ENCODE peak calls at places on chromosome 15, in eight cellular contexts. I is CD4-positive, alpha-beta memory T cell; A is pancreas; K is GM12878; S is uterus; X is neuronal stem cell; V is adrenal gland; W is mammary epithelial cell. R is an unnamed sample. For H3K4me1, the result is how much of the 10 kb centered on the place peaks cover.

GRCh38 chr15:77032052-77032646 is 37.2 kb downstream of the PSTPIP1 start:
- DNase-seq in I (no peak), A (peak), K (no peak), S (peak), X (no peak), V (peak), W (no peak), R (no peak)

GRCh38 chr15:73284073-73284472 is 84.7 kb downstream of the HCN4 start:
- DNase-seq in I (no peak), A (no peak), K (no peak), S (no peak), X (no peak), V (no peak), W (no peak), R (no peak)

GRCh38 chr15:52780172-52780980 is 9.8 kb downstream of the ONECUT1 start:
- DNase-seq in I (peak), A (peak), K (peak), S (no peak), X (peak), V (peak), W (peak), R (peak)

GRCh38 chr15:93152264-93152884 is 63.4 kb upstream of the RGMA start:
- DNase-seq in I (peak), A (no peak), K (no peak), S (no peak), X (no peak), V (no peak), W (no peak), R (no peak)

GRCh38 chr15:75104804-75105557 is 81.6 kb downstream of the PPCDC start:
- DNase-seq in I (peak), A (no peak), K (peak), S (no peak), X (no peak), V (peak), W (peak), R (peak)

GRCh38 chr15:63369296-63369695 is 12.3 kb downstream of the CA12 start:
- DNase-seq in I (no peak), A (no peak), K (no peak), S (no peak), X (no peak), V (no peak), W (peak), R (no peak)

GRCh38 chr15:96334705-96335428 is 4.4 kb downstream of the NR2F2 start:
- DNase-seq in I (no peak), A (no peak), K (no peak), S (no peak), X (no peak), V (peak), W (no peak), R (peak)

GRCh38 chr15:60933914-60934885 is 294.9 kb downstream of the RORA start:
- DNase-seq in I (peak), A (no peak), K (no peak), S (no peak), X (no peak), V (no peak), W (peak), R (no peak)

GRCh38 chr15:88898736-88899135 is 3.4 kb upstream of the HAPLN3 start:
- DNase-seq in I (no peak), A (no peak), K (no peak), S (no peak), X (no peak), V (no peak), W (no peak), R (no peak)

GRCh38 chr15:64566629-64567427 is 106.5 kb downstream of the ZNF609 start:
- DNase-seq in I (no peak), A (no peak), K (no peak), S (no peak), X (no peak), V (no peak), W (no peak), R (no peak)

GRCh38 chr15:61527836-61528589 is 298.9 kb upstream of the RORA start:
- DNase-seq in I (no peak), A (no peak), K (peak), S (no peak), X (no peak), V (no peak), W (peak), R (no peak)

GRCh38 chr15:60546764-60547163 is 67.8 kb upstream of the ICE2 start:
- DNase-seq in I (peak), A (no peak), K (no peak), S (no peak), X (no peak), V (no peak), W (no peak), R (no peak)

GRCh38 chr15:81239190-81239589 is 42.5 kb downstream of the IL16 start:
- DNase-seq in I (no peak), A (no peak), K (no peak), S (no peak), X (no peak), V (no peak), W (no peak), R (no peak)

GRCh38 chr15:48493084-48493762 is 152.3 kb downstream of the FBN1 start:
- DNase-seq in I (no peak), A (no peak), K (no peak), S (peak), X (no peak), V (no peak), W (peak), R (no peak)

GRCh38 chr15:27679203-27679602 is 419.9 kb downstream of the OCA2 start:
- DNase-seq in I (no peak), A (no peak), K (no peak), S (no peak), X (no peak), V (no peak), W (no peak), R (no peak)

GRCh38 chr15:101024111-101024695 is 105.0 kb downstream of the LRRK1 start:
- DNase-seq in I (no peak), A (no peak), K (no peak), S (peak), X (no peak), V (peak), W (no peak), R (peak)

GRCh38 chr15:77347197-77347596 is 72.7 kb downstream of the PEAK1 start:
- DNase-seq in I (no peak), A (no peak), K (no peak), S (no peak), X (no peak), V (no peak), W (peak), R (no peak)

GRCh38 chr15:96285306-96285705 is 45.2 kb upstream of the NR2F2 start:
- DNase-seq in I (no peak), A (no peak), K (no peak), S (peak), X (no peak), V (peak), W (no peak), R (no peak)

GRCh38 chr15:90497912-90498311 is 31.8 kb upstream of the CRTC3 start:
- DNase-seq in I (no peak), A (no peak), K (no peak), S (no peak), X (no peak), V (no peak), W (no peak), R (peak)

GRCh38 chr15:23594252-23594770 is 28.8 kb downstream of the MKRN3 start:
- DNase-seq in I (no peak), A (no peak), K (no peak), S (no peak), X (no peak), V (no peak), W (no peak), R (no peak)

GRCh38 chr15:81434882-81435281 is 60.9 kb upstream of the TMC3 start:
- DNase-seq in I (no peak), A (no peak), K (no peak), S (no peak), X (no peak), V (no peak), W (no peak), R (no peak)

GRCh38 chr15:34370643-34371042 is 3.6 kb upstream of the LPCAT4 start:
- DNase-seq in I (no peak), A (no peak), K (no peak), S (no peak), X (no peak), V (no peak), W (no peak), R (no peak)

GRCh38 chr15:90762109-90762508 is 45.0 kb downstream of the BLM start:
- DNase-seq in I (no peak), A (no peak), K (no peak), S (peak), X (no peak), V (peak), W (no peak), R (peak)

GRCh38 chr15:89326316-89326715 is 8.3 kb downstream of the POLG start:
- DNase-seq in I (no peak), A (no peak), K (no peak), S (no peak), X (no peak), V (no peak), W (no peak), R (no peak)

GRCh38 chr15:43881944-43882343 is 55.1 kb downstream of the WDR76 start:
- DNase-seq in I (no peak), A (no peak), K (no peak), S (no peak), X (no peak), V (no peak), W (no peak), R (no peak)

GRCh38 chr15:45646220-45646619 is 11.4 kb downstream of the SQOR start:
- DNase-seq in I (no peak), A (no peak), K (no peak), S (no peak), X (no peak), V (no peak), W (no peak), R (no peak)

GRCh38 chr15:68383161-68384074 is 48.5 kb downstream of the ITGA11 start:
- DNase-seq in I (peak), A (no peak), K (no peak), S (peak), X (peak), V (peak), W (peak), R (no peak)

GRCh38 chr15:74235962-74236361 is at the start of gene CCDC33:
- DNase-seq in I (no peak), A (no peak), K (peak), S (no peak), X (no peak), V (no peak), W (no peak), R (peak)

GRCh38 chr15:95226835-95227234 is 995.5 kb downstream of the MCTP2 start:
- DNase-seq in I (no peak), A (no peak), K (no peak), S (no peak), X (no peak), V (no peak), W (peak), R (no peak)

GRCh38 chr15:59332009-59332408 is 40.7 kb downstream of the MYO1E start:
- DNase-seq in I (no peak), A (no peak), K (no peak), S (no peak), X (no peak), V (no peak), W (no peak), R (no peak)
- H3K4me1 ChIP-seq in I (under half), A (under half), K (half or more), S (under half), X (under half), V (under half), W (under half), R (under half)

DNA sequence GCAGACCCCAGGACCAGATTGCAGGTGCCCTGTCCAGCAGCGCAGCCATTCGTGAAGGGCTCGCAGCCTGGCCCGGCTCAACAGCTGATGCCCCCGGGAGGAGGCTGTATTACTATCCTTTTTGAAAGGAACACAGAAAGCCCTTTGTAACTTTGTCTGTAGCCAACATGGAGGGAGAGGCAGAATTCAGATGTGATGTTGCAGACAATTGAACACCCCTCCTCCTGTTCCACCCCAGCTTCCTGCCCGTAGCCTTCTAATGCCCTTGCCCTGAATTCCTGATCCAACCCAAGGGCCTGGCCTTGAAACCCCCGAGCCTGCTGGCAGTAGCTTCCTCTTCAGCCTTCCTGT is 109.0 kb downstream of the APBA2 start:
- DNase-seq in I (no peak), A (no peak), K (no peak), S (no peak), X (no peak), V (no peak), W (no peak), R (no peak)
- H3K4me1 ChIP-seq in I (under half), A (under half), K (under half), S (under half), X (under half), V (under half), W (under half), R (under half)

GRCh38 chr15:38004218-38004848 is 69.9 kb downstream of the TMCO5A start:
- DNase-seq in I (no peak), A (peak), K (no peak), S (no peak), X (no peak), V (no peak), W (no peak), R (no peak)

GRCh38 chr15:38002883-38003477 is 68.5 kb downstream of the TMCO5A start:
- DNase-seq in I (no peak), A (no peak), K (peak), S (no peak), X (peak), V (peak), W (peak), R (peak)

GRCh38 chr15:38010390-38010789 is 76.0 kb downstream of the TMCO5A start:
- DNase-seq in I (no peak), A (no peak), K (no peak), S (no peak), X (no peak), V (no peak), W (no peak), R (no peak)

DNA sequence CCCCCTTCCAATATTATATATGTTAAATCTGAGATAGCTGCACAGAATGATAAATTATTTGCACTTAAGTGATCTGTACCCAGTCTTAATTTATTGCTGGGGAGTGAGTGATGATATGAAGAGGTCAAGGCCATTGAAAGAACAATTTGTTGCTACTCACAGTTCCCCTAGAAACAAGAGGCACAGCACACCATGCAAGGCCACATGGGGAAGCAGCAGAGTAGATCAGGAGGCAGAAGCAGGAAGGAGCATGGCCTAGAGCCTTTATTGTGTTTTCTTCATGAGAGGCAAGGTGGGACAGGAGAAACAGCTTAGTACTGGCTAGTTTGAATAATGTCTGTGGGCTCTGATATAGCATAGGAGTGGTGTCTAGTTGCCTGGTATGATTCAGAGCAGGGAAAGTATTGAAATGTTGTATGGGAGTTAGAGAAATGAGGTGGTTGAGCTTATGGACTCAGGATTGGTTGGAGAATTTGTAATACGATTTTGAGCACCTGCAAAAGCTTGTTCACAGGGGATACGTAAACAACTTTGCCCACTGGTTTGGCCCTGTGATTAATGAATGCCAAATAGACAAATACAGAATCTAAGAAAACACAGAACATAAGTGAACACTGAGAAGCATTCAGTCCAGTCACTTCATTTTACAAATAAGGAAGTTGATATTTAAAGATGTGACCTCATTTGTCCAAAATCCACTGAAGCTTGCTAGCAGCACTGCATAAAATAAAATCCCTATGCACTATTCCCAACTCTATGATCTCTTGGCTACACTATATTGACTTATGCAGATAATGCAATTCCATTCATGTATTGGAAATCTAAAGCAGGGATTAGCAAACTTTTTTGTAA is 71.7 kb downstream of the TMCO5A start:
- DNase-seq in I (no peak), A (no peak), K (no peak), S (no peak), X (no peak), V (no peak), W (no peak), R (no peak)
- H3K4me1 ChIP-seq in I (under half), A (under half), K (under half), S (under half), X (under half), V (under half), W (under half), R (under half)

DNA sequence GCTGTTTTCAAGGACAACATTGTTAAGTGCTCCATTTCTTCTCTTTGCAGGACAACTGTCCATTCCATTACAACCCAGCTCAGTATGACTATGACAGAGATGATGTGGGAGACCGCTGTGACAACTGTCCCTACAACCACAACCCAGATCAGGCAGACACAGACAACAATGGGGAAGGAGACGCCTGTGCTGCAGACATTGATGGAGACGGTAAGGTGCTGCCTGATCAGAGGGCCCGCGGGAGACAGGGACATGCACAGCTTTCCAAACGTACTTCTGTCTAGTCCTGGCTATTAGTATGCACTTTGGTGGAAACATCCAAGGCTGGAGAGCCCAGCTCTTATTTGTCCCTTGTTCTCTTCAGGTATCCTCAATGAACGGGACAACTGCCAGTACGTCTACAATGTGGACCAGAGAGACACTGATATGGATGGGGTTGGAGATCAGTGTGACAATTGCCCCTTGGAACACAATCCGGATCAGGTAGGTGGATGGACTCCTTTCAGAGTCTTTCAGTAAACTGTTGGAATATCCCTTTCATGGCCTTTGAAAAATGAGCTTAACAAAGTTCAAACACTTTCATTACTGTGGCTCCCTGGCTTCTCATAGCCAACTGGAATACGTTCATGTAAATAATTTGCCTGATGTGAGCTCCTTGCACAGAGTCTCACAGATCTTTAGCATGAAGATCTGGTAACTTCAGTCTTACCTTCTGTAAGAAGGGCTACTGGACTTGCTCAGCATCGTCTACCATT is 10.4 kb downstream of the THBS1 start:
- DNase-seq in I (no peak), A (no peak), K (no peak), S (no peak), X (no peak), V (no peak), W (peak), R (no peak)
- H3K4me1 ChIP-seq in I (under half), A (under half), K (under half), S (under half), X (under half), V (under half), W (under half), R (under half)

GRCh38 chr15:70320077-70320830 is 222.5 kb upstream of the TLE3 start:
- DNase-seq in I (no peak), A (no peak), K (no peak), S (no peak), X (no peak), V (no peak), W (no peak), R (no peak)
- H3K4me1 ChIP-seq in I (under half), A (under half), K (under half), S (under half), X (under half), V (under half), W (under half), R (under half)

GRCh38 chr15:59545573-59545972 is 66.0 kb upstream of the GCNT3 start:
- DNase-seq in I (no peak), A (no peak), K (no peak), S (no peak), X (no peak), V (no peak), W (no peak), R (no peak)
- H3K4me1 ChIP-seq in I (under half), A (under half), K (under half), S (under half), X (under half), V (under half), W (under half), R (under half)

DNA sequence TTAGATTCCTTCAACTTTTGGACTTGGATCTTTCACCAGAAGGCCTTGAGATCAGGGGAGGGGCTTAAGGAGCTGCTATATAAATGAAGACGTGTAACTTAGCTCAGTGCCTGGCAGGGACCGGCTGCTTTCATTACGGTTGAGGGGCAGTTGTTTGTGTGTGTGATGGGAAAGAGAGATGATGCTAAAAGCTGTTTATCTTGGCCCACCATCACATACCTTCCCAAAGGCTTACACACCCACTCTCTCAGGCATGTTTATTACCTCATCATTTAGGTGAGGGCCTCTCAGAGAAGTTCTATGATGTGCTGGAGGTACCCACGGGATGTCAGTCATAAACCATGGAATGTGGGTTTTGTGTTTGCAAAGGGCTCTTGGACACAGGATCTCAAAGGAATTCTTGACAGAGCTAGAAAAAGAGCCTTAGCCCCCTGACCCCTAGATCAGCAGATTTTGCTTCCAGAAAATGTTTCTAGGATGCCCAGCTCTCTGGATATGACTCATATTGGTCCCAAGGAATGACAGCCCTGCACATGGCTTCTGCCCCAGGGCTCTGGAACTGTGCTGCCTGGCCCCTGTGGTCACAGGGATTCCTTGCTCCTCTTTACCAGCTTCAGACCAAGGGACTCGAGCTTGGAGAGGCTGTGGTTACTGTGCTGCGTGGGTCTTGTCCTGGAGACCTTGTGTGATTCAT is 15.9 kb upstream of the SMAD3 start:
- DNase-seq in I (no peak), A (no peak), K (no peak), S (no peak), X (no peak), V (no peak), W (peak), R (no peak)
- H3K4me1 ChIP-seq in I (under half), A (half or more), K (under half), S (under half), X (under half), V (under half), W (under half), R (under half)

GRCh38 chr15:66761723-66762595 is 59.9 kb downstream of the SMAD6 start:
- DNase-seq in I (no peak), A (no peak), K (no peak), S (no peak), X (no peak), V (no peak), W (peak), R (no peak)

GRCh38 chr15:66764067-66764428 is 62.0 kb downstream of the SMAD6 start:
- DNase-seq in I (no peak), A (no peak), K (no peak), S (no peak), X (no peak), V (no peak), W (no peak), R (no peak)

GRCh38 chr15:66765478-66766281 is 63.6 kb downstream of the SMAD6 start:
- DNase-seq in I (no peak), A (peak), K (peak), S (no peak), X (no peak), V (peak), W (peak), R (peak)

GRCh38 chr15:66760968-66761722 is 59.1 kb downstream of the SMAD6 start:
- DNase-seq in I (no peak), A (no peak), K (no peak), S (no peak), X (no peak), V (peak), W (no peak), R (no peak)

GRCh38 chr15:66763186-66764066 is 61.4 kb downstream of the SMAD6 start:
- DNase-seq in I (no peak), A (peak), K (no peak), S (peak), X (no peak), V (peak), W (no peak), R (peak)
- H3K4me1 ChIP-seq in I (under half), A (half or more), K (under half), S (under half), X (under half), V (under half), W (half or more), R (under half)